ENCODE peak calls at places on chromosomes 2 and 18, in five cellular contexts. A is GM23248, G is SK-N-SH, K is MM.1S, H is fibroblast of lung. D is an unnamed sample. For H4K20me1, the result is how much of the 10 kb centered on the place peaks cover.

GRCh38 chr18:46207985-46208384 is 103.8 kb downstream of the HAUS1 start:
- DNase-seq in G (no peak), K (no peak), A (no peak), H (no peak), D (no peak)

GRCh38 chr2:224584768-224585204 is 377 bp downstream of the CUL3 start:
- DNase-seq in K (peak), G (peak), H (peak), A (peak), D (peak)

GRCh38 chr2:199940373-199940772 is 14.9 kb downstream of the TYW5 start:
- DNase-seq in A (peak), G (peak), K (peak), H (peak), D (peak)

GRCh38 chr2:216492951-216493685 is 5.5 kb upstream of the RPL37A start:
- DNase-seq in A (peak), H (peak), G (no peak), K (no peak), D (peak)

GRCh38 chr18:37956902-37957301 is 391.3 kb upstream of the CELF4 start:
- DNase-seq in H (no peak), A (no peak), K (no peak), G (no peak), D (no peak)

GRCh38 chr2:239865059-239865639 is 160.0 kb downstream of the NDUFA10 start:
- DNase-seq in H (no peak), K (no peak), G (no peak), A (no peak), D (no peak)

GRCh38 chr18:5463836-5464235 is 80.0 kb downstream of the EPB41L3 start:
- DNase-seq in H (no peak), A (peak), G (no peak), K (no peak), D (no peak)

GRCh38 chr18:54251606-54252400 is 17.5 kb upstream of the POLI start:
- DNase-seq in H (no peak), G (no peak), A (no peak), K (no peak), D (no peak)

GRCh38 chr2:83531211-83531610 is 927.9 kb downstream of the SUCLG1 start:
- DNase-seq in H (peak), G (no peak), A (no peak), K (no peak), D (no peak)

GRCh38 chr2:203685081-203685621 is 21.3 kb upstream of the CD28 start:
- DNase-seq in G (no peak), H (peak), A (peak), K (no peak), D (peak)

GRCh38 chr2:241184901-241185300 is 3.6 kb upstream of the ANO7 start:
- DNase-seq in G (no peak), A (peak), H (no peak), K (no peak), D (no peak)

GRCh38 chr18:50190236-50190635 is 4.7 kb downstream of the MYO5B start:
- DNase-seq in K (no peak), G (no peak), H (peak), A (peak), D (no peak)

GRCh38 chr2:71067567-71068217 is 756 bp upstream of the NAGK start:
- DNase-seq in K (peak), G (no peak), A (peak), H (peak), D (peak)

GRCh38 chr18:9827211-9827855 is 58.4 kb upstream of the TXNDC2 start:
- DNase-seq in K (no peak), H (no peak), G (no peak), A (no peak), D (no peak)

GRCh38 chr18:67140495-67140894 is 376.0 kb downstream of the DSEL start:
- DNase-seq in G (no peak), K (no peak), H (no peak), A (no peak), D (no peak)

GRCh38 chr2:146734042-146734715 is 1110.7 kb upstream of the ACVR2A start:
- DNase-seq in G (peak), A (peak), H (peak), K (peak), D (peak)
- H3K9ac ChIP-seq in G (no peak), A (no peak), H (no peak), K (no peak), D (no peak)

DNA sequence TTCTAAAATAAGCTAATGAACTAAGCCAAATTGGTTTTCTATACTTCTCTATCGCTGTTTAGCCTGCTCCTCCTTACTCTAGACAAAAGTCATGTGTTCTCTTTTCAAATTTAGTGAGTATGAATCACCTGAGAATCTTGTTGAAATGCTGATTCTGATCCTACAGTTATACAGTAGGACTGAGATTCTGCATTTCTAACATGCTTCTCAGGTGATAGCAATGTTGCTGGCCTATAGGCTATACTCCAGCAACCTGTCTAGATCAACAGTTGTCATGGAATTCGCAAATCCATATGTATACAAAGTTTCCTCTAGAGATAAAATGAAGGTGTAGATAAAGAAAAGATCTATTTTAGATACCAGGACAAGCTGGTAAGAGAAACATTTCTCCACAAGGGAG is 62.9 kb downstream of the MEMO1 start:
- DNase-seq in H (no peak), G (no peak), A (no peak), K (no peak), D (no peak)
- H4K20me1 ChIP-seq in H (under half), G (under half), A (under half), K (under half), D (under half)

DNA sequence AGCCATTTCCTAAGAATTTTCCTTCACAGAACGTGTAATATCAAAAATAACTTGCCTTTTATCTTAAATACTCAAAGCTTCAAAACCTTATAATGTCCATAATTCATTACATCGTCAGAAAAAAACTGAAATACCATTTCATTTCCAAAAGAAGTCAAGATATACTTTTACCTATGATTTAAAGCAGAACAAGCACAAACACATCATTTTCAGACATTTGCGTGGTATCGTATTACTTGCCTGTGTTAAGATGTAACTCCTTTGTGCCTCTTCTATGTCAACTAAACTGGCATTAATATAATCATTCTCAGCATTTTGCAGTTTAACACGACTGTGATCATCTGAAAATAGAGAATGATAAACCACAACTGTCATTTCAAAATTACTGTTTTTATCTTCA is 47.5 kb downstream of the PTPN2 start:
- DNase-seq in A (no peak), H (no peak), G (no peak), K (no peak), D (no peak)
- H3K4me3 ChIP-seq in A (no peak), H (no peak), G (no peak), K (no peak), D (no peak)

GRCh38 chr2:84944257-84944909 is 26.6 kb upstream of the KCMF1 start:
- DNase-seq in K (no peak), G (no peak), A (no peak), H (no peak), D (no peak)

GRCh38 chr2:84940088-84940470 is 30.9 kb upstream of the KCMF1 start:
- DNase-seq in G (no peak), H (no peak), K (peak), A (no peak), D (peak)

GRCh38 chr2:84942964-84943421 is 28.0 kb upstream of the KCMF1 start:
- DNase-seq in A (peak), K (peak), H (peak), G (no peak), D (peak)

GRCh38 chr2:84940836-84941412 is 30.0 kb upstream of the KCMF1 start:
- DNase-seq in H (no peak), G (no peak), K (no peak), A (no peak), D (peak)

GRCh38 chr2:84942166-84942565 is 28.8 kb upstream of the KCMF1 start:
- DNase-seq in H (no peak), A (no peak), G (no peak), K (no peak), D (no peak)
- H3K9ac ChIP-seq in H (no peak), A (no peak), G (no peak), K (no peak), D (no peak)

GRCh38 chr2:107325983-107326786 is 440.2 kb upstream of the ST6GAL2 start:
- DNase-seq in K (no peak), G (no peak), H (peak), A (peak), D (no peak)

GRCh38 chr2:107322406-107322805 is 436.4 kb upstream of the ST6GAL2 start:
- DNase-seq in K (no peak), G (no peak), H (no peak), A (no peak), D (no peak)

GRCh38 chr2:107320881-107321280 is 434.9 kb upstream of the ST6GAL2 start:
- DNase-seq in A (no peak), H (no peak), K (no peak), G (no peak), D (no peak)

GRCh38 chr2:107324166-107324565 is 438.2 kb upstream of the ST6GAL2 start:
- DNase-seq in A (no peak), G (peak), H (no peak), K (no peak), D (no peak)
- H4K20me1 ChIP-seq in A (under half), G (under half), H (under half), K (under half), D (under half)

DNA sequence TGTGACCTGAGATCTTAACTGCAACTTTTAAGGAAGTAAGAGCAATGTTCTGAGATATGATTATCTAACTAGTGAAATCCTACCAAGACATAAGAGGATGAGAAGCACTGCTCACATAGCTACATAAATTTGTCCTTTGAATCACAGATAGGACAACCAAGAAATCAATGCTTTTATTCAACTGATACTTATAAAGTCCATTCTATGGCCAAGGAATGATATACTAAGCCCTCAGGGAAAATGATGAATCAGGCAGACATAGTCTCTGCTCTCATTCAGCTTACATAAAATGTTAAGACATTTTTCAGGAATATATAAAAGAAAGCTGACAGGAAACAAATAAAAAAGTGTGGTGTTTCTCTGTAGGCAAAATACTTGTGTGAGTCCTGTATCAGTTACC is 39.1 kb downstream of the PGAP1 start:
- DNase-seq in A (peak), K (no peak), H (no peak), G (no peak), D (no peak)
- H3K4me3 ChIP-seq in A (no peak), K (no peak), H (no peak), G (no peak), D (no peak)